ENCODE peak calls at places on chromosomes 7 and 10, in six cellular contexts. Y, K, N, X, T and B are unnamed samples. For H3K4me1, the result is how much of the 10 kb centered on the place peaks cover.

GRCh38 chr7:76206633-76207032 is 4.9 kb downstream of the SRRM3 start:
- DNase-seq in K (no peak), N (no peak), X (no peak), Y (no peak), T (no peak), B (no peak)

GRCh38 chr10:61408065-61408464 is 45.1 kb downstream of the TMEM26 start:
- DNase-seq in N (no peak), K (no peak), X (no peak), T (no peak), Y (no peak), B (no peak)

GRCh38 chr10:5387169-5387568 is 17.5 kb downstream of the TUBAL3 start:
- DNase-seq in N (no peak), K (no peak), Y (no peak), T (no peak), X (no peak), B (no peak)

GRCh38 chr10:86786368-86786767 is 29.9 kb downstream of the BMPR1A start:
- DNase-seq in Y (no peak), K (no peak), X (no peak), N (no peak), T (no peak), B (no peak)

GRCh38 chr7:24833548-24833947 is 76.3 kb upstream of the GSDME start:
- DNase-seq in X (no peak), T (no peak), Y (no peak), N (no peak), K (no peak), B (no peak)

GRCh38 chr7:101792051-101792651 is 25.3 kb upstream of the CUX1 start:
- DNase-seq in Y (no peak), X (no peak), T (peak), K (no peak), N (no peak), B (no peak)

GRCh38 chr7:117698018-117698417 is 175.2 kb downstream of the CTTNBP2 start:
- DNase-seq in T (no peak), N (peak), K (no peak), X (no peak), Y (no peak), B (peak)

GRCh38 chr7:101590663-101591435 is 38.2 kb downstream of the MYL10 start:
- DNase-seq in Y (peak), X (no peak), N (no peak), K (no peak), T (no peak), B (no peak)

GRCh38 chr7:113819474-113819873 is 99.3 kb downstream of the PPP1R3A start:
- DNase-seq in K (no peak), T (no peak), X (no peak), N (no peak), Y (no peak), B (no peak)

GRCh38 chr10:77188511-77188910 is 449.1 kb downstream of the KCNMA1 start:
- DNase-seq in K (no peak), Y (no peak), X (no peak), N (no peak), T (no peak), B (no peak)

GRCh38 chr7:85184599-85185354 is 2.1 kb downstream of the SEMA3D start:
- DNase-seq in N (no peak), K (no peak), T (peak), Y (no peak), X (peak), B (no peak)

GRCh38 chr10:119346063-119346835 is 138.9 kb downstream of the GRK5 start:
- DNase-seq in K (peak), T (peak), N (no peak), Y (no peak), X (no peak), B (no peak)

GRCh38 chr7:11239311-11239710 is 265.6 kb downstream of the PHF14 start:
- DNase-seq in N (no peak), Y (no peak), T (no peak), K (no peak), X (no peak), B (no peak)

GRCh38 chr10:92005978-92006377 is 82.4 kb downstream of the BTAF1 start:
- DNase-seq in Y (no peak), X (no peak), T (no peak), K (no peak), N (no peak), B (no peak)

GRCh38 chr7:44184874-44185446 is 4.3 kb downstream of the GCK start:
- DNase-seq in T (no peak), N (no peak), K (no peak), Y (no peak), X (no peak), B (no peak)

GRCh38 chr10:103278862-103279298 is 1.9 kb downstream of the INA start:
- DNase-seq in K (peak), T (no peak), N (peak), X (peak), Y (no peak), B (peak)
- TF ChIP-seq CTCF in K (no peak), T (no peak), N (no peak), X (no peak), Y (no peak), B (no peak)

GRCh38 chr10:132395704-132396494 is 1.1 kb upstream of the PWWP2B start:
- DNase-seq in X (peak), T (peak), N (peak), Y (peak), K (peak), B (peak)
- TF ChIP-seq POLR2A in X (peak), T (no peak), N (no peak), Y (no peak), K (no peak), B (peak)

GRCh38 chr7:2820508-2820934 is 23.6 kb downstream of the GNA12 start:
- DNase-seq in Y (no peak), K (peak), N (peak), T (no peak), X (peak), B (peak)
- H3K4me1 ChIP-seq in Y (under half), K (under half), N (half or more), T (under half), X (under half), B (under half)

GRCh38 chr10:52066383-52066782 is 247.7 kb upstream of the DKK1 start:
- DNase-seq in Y (no peak), T (no peak), N (peak), K (no peak), X (no peak), B (no peak)
- TF ChIP-seq CTCF in Y (no peak), T (no peak), N (no peak), K (no peak), X (no peak), B (no peak)

GRCh38 chr10:100009283-100009792 is 409 bp downstream of the DNMBP start:
- DNase-seq in Y (no peak), N (peak), X (peak), T (peak), K (peak), B (peak)

GRCh38 chr10:100008142-100008522 is 1.6 kb downstream of the DNMBP start:
- DNase-seq in T (no peak), N (no peak), X (no peak), K (no peak), Y (no peak), B (no peak)

GRCh38 chr10:100007239-100008141 is 2.3 kb downstream of the DNMBP start:
- DNase-seq in Y (no peak), T (no peak), X (no peak), N (no peak), K (no peak), B (no peak)

GRCh38 chr10:100008708-100009282 is 952 bp downstream of the DNMBP start:
- DNase-seq in K (no peak), N (no peak), T (no peak), X (no peak), Y (no peak), B (no peak)

GRCh38 chr10:100009793-100010676 is at the start of gene DNMBP:
- DNase-seq in T (peak), K (peak), Y (peak), X (peak), N (peak), B (peak)
- TF ChIP-seq POLR2A in T (no peak), K (no peak), Y (peak), X (peak), N (peak), B (peak)

GRCh38 chr7:107394301-107394700 is 75.6 kb upstream of the GPR22 start:
- DNase-seq in K (no peak), X (no peak), Y (no peak), T (no peak), N (no peak), B (no peak)

GRCh38 chr7:107392811-107393210 is 77.0 kb upstream of the GPR22 start:
- DNase-seq in X (no peak), K (no peak), T (no peak), N (no peak), Y (no peak), B (no peak)

GRCh38 chr7:107387573-107388219 is 82.2 kb upstream of the GPR22 start:
- DNase-seq in X (no peak), N (no peak), K (no peak), T (no peak), Y (no peak), B (no peak)

GRCh38 chr7:107388604-107389003 is 81.3 kb upstream of the GPR22 start:
- DNase-seq in Y (no peak), X (no peak), K (no peak), T (no peak), N (no peak), B (no peak)

DNA sequence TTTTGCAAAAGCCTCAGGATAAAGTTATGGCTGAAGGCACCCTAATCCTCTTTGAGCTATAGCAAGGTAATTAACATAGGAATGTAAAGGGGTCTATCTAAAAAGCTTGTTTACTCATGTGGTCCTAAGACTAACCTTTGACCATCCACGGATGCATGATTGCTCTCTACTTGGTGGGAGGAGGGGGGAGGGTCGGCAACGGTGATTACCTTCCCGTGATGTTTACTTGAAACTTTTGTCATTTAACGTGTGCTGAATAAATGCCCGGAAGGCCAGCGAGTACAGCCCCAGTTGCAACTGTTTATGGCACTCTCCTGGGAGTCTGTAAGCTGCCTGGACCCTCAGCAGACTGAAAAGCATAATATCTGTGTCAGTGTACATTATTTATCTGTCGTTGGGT is 78.9 kb upstream of the GPR22 start:
- DNase-seq in K (no peak), N (no peak), T (no peak), X (no peak), Y (no peak), B (no peak)
- H3K4me1 ChIP-seq in K (under half), N (under half), T (under half), X (under half), Y (under half), B (under half)

GRCh38 chr10:16891375-16892313 is 74.4 kb upstream of the RSU1 start:
- DNase-seq in K (peak), Y (peak), X (peak), N (peak), T (peak), B (no peak)
- TF ChIP-seq CTCF in K (no peak), Y (peak), X (no peak), N (no peak), T (no peak), B (peak)

DNA sequence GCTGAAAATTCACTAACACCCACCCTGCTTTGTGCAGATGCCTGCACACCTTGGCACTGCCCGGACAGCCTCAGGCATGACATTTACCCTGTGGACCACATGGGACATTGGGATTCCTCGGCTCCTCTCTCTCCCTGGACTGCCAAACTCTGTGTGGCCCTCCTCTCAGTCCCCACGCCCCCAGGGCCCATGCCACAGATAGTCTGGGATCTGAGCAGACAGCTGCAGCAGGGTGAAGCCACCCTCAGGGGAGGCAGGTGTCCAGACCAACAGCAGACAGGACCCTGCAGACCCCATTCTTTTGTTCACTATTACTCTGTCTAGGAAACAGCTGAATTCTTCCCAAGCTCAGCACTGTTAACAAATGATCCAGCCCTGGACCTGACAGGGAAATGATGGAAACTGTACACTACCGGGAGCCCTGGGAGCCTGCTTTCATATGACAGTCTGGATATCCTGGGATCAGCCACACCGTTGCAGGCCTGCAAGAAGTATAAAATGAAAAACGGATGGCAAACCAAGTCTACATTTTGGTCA is 83.4 kb downstream of the VOPP1 start:
- DNase-seq in N (no peak), Y (no peak), T (peak), K (no peak), X (no peak), B (no peak)
- TF ChIP-seq POLR2A in N (no peak), Y (no peak), T (no peak), K (no peak), X (no peak), B (no peak)

GRCh38 chr7:21353388-21353780 is 74.5 kb upstream of the SP4 start:
- DNase-seq in N (no peak), X (no peak), T (no peak), K (no peak), Y (no peak), B (no peak)
- H3K4me1 ChIP-seq in N (under half), X (under half), T (under half), K (under half), Y (under half), B (under half)